ENCODE peak calls at places on chromosomes 7 and 10, in eight cellular contexts. B, I, V, C, K, Y, X and H are unnamed samples.

GRCh38 chr7:55349126-55349525 is 16.0 kb upstream of the LANCL2 start:
- DNase-seq in B (no peak), I (no peak), V (no peak), C (no peak), K (no peak), Y (peak; percentile 9), X (no peak), H (no peak)

GRCh38 chr7:22438994-22439393 is 61.0 kb downstream of the STEAP1B start:
- DNase-seq in B (no peak), I (no peak), V (no peak), C (peak; percentile 42), K (no peak), Y (no peak), X (no peak), H (peak; percentile 50)

GRCh38 chr10:128571745-128572144 is 445.5 kb upstream of the MKI67 start:
- DNase-seq in B (no peak), I (no peak), V (no peak), C (no peak), K (no peak), Y (no peak), X (no peak), H (no peak)

GRCh38 chr10:132571565-132572544 is 34.3 kb downstream of the INPP5A start:
- DNase-seq in B (no peak), I (no peak), V (peak; percentile 81), C (peak; percentile 84), K (peak; percentile 73), Y (peak; percentile 97), X (peak; percentile 35), H (peak; percentile 84)

GRCh38 chr7:153524070-153524601 is 528.1 kb upstream of the DPP6 start:
- DNase-seq in B (no peak), I (no peak), V (no peak), C (no peak), K (no peak), Y (no peak), X (no peak), H (no peak)

GRCh38 chr7:30458311-30458710 is 20.3 kb downstream of the NOD1 start:
- DNase-seq in B (no peak), I (no peak), V (no peak), C (no peak), K (no peak), Y (no peak), X (no peak), H (no peak)

GRCh38 chr10:77927343-77928256 is 1.0 kb upstream of the DLG5 start:
- DNase-seq in B (no peak), I (no peak), V (no peak), C (no peak), K (no peak), Y (no peak), X (no peak), H (no peak)

GRCh38 chr10:122162566-122163181 is 108.4 kb upstream of the BTBD16 start:
- DNase-seq in B (no peak), I (no peak), V (no peak), C (no peak), K (no peak), Y (no peak), X (no peak), H (no peak)

GRCh38 chr10:69800109-69800508 is 1.6 kb upstream of the COL13A1 start:
- DNase-seq in B (peak; percentile 55), I (peak; percentile 7), V (no peak), C (peak; percentile 14), K (no peak), Y (peak; percentile 68), X (no peak), H (no peak)

GRCh38 chr10:360653-361052 is 225.4 kb downstream of the ZMYND11 start:
- DNase-seq in B (no peak), I (no peak), V (no peak), C (no peak), K (no peak), Y (no peak), X (no peak), H (no peak)

GRCh38 chr7:55498770-55499169 is 73.5 kb downstream of the VOPP1 start:
- DNase-seq in B (no peak), I (no peak), V (no peak), C (no peak), K (no peak), Y (no peak), X (no peak), H (no peak)

GRCh38 chr7:106369349-106369748 is 84.6 kb upstream of the NAMPT start:
- DNase-seq in B (no peak), I (no peak), V (no peak), C (no peak), K (no peak), Y (peak; percentile 88), X (no peak), H (no peak)

GRCh38 chr7:4943297-4943696 is 15.7 kb downstream of the MMD2 start:
- DNase-seq in B (no peak), I (no peak), V (no peak), C (no peak), K (no peak), Y (no peak), X (no peak), H (no peak)

GRCh38 chr10:122220736-122221135 is 50.4 kb upstream of the BTBD16 start:
- DNase-seq in B (no peak), I (no peak), V (no peak), C (no peak), K (no peak), Y (no peak), X (no peak), H (no peak)

GRCh38 chr10:118496525-118496924 is 98.9 kb downstream of the PRLHR start:
- DNase-seq in B (no peak), I (no peak), V (no peak), C (no peak), K (no peak), Y (no peak), X (no peak), H (no peak)

GRCh38 chr10:86413046-86413728 is 46.6 kb upstream of the GRID1 start:
- DNase-seq in B (no peak), I (no peak), V (no peak), C (peak; percentile 78), K (peak; percentile 26), Y (no peak), X (peak; percentile 14), H (peak; percentile 62)

GRCh38 chr10:103783686-103784085 is 71.7 kb downstream of the SH3PXD2A start:
- DNase-seq in B (no peak), I (no peak), V (no peak), C (no peak), K (no peak), Y (no peak), X (no peak), H (no peak)

GRCh38 chr10:5775705-5776104 is 37.5 kb downstream of the GDI2 start:
- DNase-seq in B (no peak), I (no peak), V (no peak), C (peak; percentile 30), K (no peak), Y (no peak), X (no peak), H (peak; percentile 56)

GRCh38 chr7:129308047-129308446 is 83.2 kb downstream of the AHCYL2 start:
- DNase-seq in B (no peak), I (no peak), V (no peak), C (no peak), K (no peak), Y (peak; percentile 9), X (no peak), H (no peak)